ENCODE peak calls at places on chromosomes 6 and 20, in ten cellular contexts. One of them, this sample, is unnamed. For H3K4me1, the result is how much of the 10 kb centered on the place peaks cover.

GRCh38 chr6:39276379-39276995 is 37.7 kb downstream of the KCNK17 start:
- DNase-seq in small intestine: peak
- DNase-seq in cardiac muscle cell: no peak
- DNase-seq in CD4-positive, CD25-positive, alpha-beta regulatory T cell: no peak
- DNase-seq in CD8-positive, alpha-beta T cell: no peak
- DNase-seq in lower lobe of right lung: no peak
- DNase-seq in neural progenitor cell: no peak
- DNase-seq in aorta: no peak
- DNase-seq in A549: no peak
- DNase-seq in endodermal cell: no peak
- DNase-seq in this sample: no peak

GRCh38 chr20:45487231-45487635 is 17.7 kb downstream of the WFDC2 start:
- DNase-seq in CD4-positive, CD25-positive, alpha-beta regulatory T cell: no peak
- DNase-seq in endodermal cell: peak
- DNase-seq in A549: no peak
- DNase-seq in cardiac muscle cell: peak
- DNase-seq in small intestine: no peak
- DNase-seq in lower lobe of right lung: no peak
- DNase-seq in aorta: no peak
- DNase-seq in neural progenitor cell: peak
- DNase-seq in CD8-positive, alpha-beta T cell: no peak
- DNase-seq in this sample: no peak

GRCh38 chr6:137043710-137044365 is 927 bp downstream of the IL20RA start:
- DNase-seq in lower lobe of right lung: no peak
- DNase-seq in CD8-positive, alpha-beta T cell: no peak
- DNase-seq in neural progenitor cell: peak
- DNase-seq in endodermal cell: no peak
- DNase-seq in cardiac muscle cell: peak
- DNase-seq in CD4-positive, CD25-positive, alpha-beta regulatory T cell: no peak
- DNase-seq in A549: peak
- DNase-seq in aorta: peak
- DNase-seq in small intestine: peak
- DNase-seq in this sample: peak

GRCh38 chr6:99991955-99992354 is 2.1 kb downstream of the MCHR2 start:
- DNase-seq in neural progenitor cell: no peak
- DNase-seq in small intestine: no peak
- DNase-seq in cardiac muscle cell: no peak
- DNase-seq in CD8-positive, alpha-beta T cell: no peak
- DNase-seq in A549: no peak
- DNase-seq in endodermal cell: no peak
- DNase-seq in aorta: no peak
- DNase-seq in lower lobe of right lung: no peak
- DNase-seq in CD4-positive, CD25-positive, alpha-beta regulatory T cell: no peak
- DNase-seq in this sample: no peak

GRCh38 chr6:139376604-139377218 is 2.3 kb upstream of the CITED2 start:
- DNase-seq in lower lobe of right lung: no peak
- DNase-seq in endodermal cell: no peak
- DNase-seq in small intestine: peak
- DNase-seq in cardiac muscle cell: peak
- DNase-seq in A549: peak
- DNase-seq in CD4-positive, CD25-positive, alpha-beta regulatory T cell: no peak
- DNase-seq in neural progenitor cell: peak
- DNase-seq in CD8-positive, alpha-beta T cell: no peak
- DNase-seq in aorta: no peak
- DNase-seq in this sample: peak

GRCh38 chr6:52407467-52407866 is 12.7 kb upstream of the EFHC1 start:
- DNase-seq in CD8-positive, alpha-beta T cell: no peak
- DNase-seq in endodermal cell: no peak
- DNase-seq in A549: peak
- DNase-seq in lower lobe of right lung: no peak
- DNase-seq in small intestine: peak
- DNase-seq in neural progenitor cell: peak
- DNase-seq in CD4-positive, CD25-positive, alpha-beta regulatory T cell: peak
- DNase-seq in aorta: no peak
- DNase-seq in cardiac muscle cell: peak
- DNase-seq in this sample: peak

GRCh38 chr6:52503344-52503747 is 73.5 kb downstream of the TRAM2 start:
- DNase-seq in small intestine: no peak
- DNase-seq in CD8-positive, alpha-beta T cell: no peak
- DNase-seq in cardiac muscle cell: peak
- DNase-seq in neural progenitor cell: peak
- DNase-seq in A549: peak
- DNase-seq in aorta: no peak
- DNase-seq in lower lobe of right lung: no peak
- DNase-seq in CD4-positive, CD25-positive, alpha-beta regulatory T cell: no peak
- DNase-seq in endodermal cell: peak
- DNase-seq in this sample: no peak

GRCh38 chr20:43265449-43265848 is 75.7 kb upstream of the PTPRT start:
- DNase-seq in neural progenitor cell: no peak
- DNase-seq in A549: no peak
- DNase-seq in small intestine: no peak
- DNase-seq in cardiac muscle cell: no peak
- DNase-seq in CD8-positive, alpha-beta T cell: no peak
- DNase-seq in lower lobe of right lung: no peak
- DNase-seq in endodermal cell: no peak
- DNase-seq in aorta: no peak
- DNase-seq in CD4-positive, CD25-positive, alpha-beta regulatory T cell: no peak
- DNase-seq in this sample: no peak

GRCh38 chr6:134903448-134903847 is 46.5 kb downstream of the ALDH8A1 start:
- DNase-seq in neural progenitor cell: no peak
- DNase-seq in CD8-positive, alpha-beta T cell: no peak
- DNase-seq in small intestine: no peak
- DNase-seq in aorta: no peak
- DNase-seq in lower lobe of right lung: no peak
- DNase-seq in cardiac muscle cell: no peak
- DNase-seq in CD4-positive, CD25-positive, alpha-beta regulatory T cell: no peak
- DNase-seq in A549: no peak
- DNase-seq in endodermal cell: no peak
- DNase-seq in this sample: no peak

GRCh38 chr6:154638369-154638768 is 94.8 kb upstream of the SCAF8 start:
- DNase-seq in small intestine: no peak
- DNase-seq in CD4-positive, CD25-positive, alpha-beta regulatory T cell: no peak
- DNase-seq in cardiac muscle cell: no peak
- DNase-seq in neural progenitor cell: no peak
- DNase-seq in A549: no peak
- DNase-seq in lower lobe of right lung: no peak
- DNase-seq in CD8-positive, alpha-beta T cell: no peak
- DNase-seq in aorta: no peak
- DNase-seq in endodermal cell: no peak
- DNase-seq in this sample: no peak

GRCh38 chr20:10861086-10861485 is 187.3 kb upstream of the JAG1 start:
- DNase-seq in endodermal cell: no peak
- DNase-seq in neural progenitor cell: no peak
- DNase-seq in CD8-positive, alpha-beta T cell: no peak
- DNase-seq in A549: peak
- DNase-seq in small intestine: no peak
- DNase-seq in lower lobe of right lung: no peak
- DNase-seq in cardiac muscle cell: no peak
- DNase-seq in aorta: no peak
- DNase-seq in CD4-positive, CD25-positive, alpha-beta regulatory T cell: no peak
- DNase-seq in this sample: no peak

GRCh38 chr6:141321486-141322347 is 811.0 kb upstream of the GJE1 start:
- DNase-seq in CD8-positive, alpha-beta T cell: no peak
- DNase-seq in small intestine: no peak
- DNase-seq in A549: no peak
- DNase-seq in lower lobe of right lung: no peak
- DNase-seq in aorta: no peak
- DNase-seq in cardiac muscle cell: peak
- DNase-seq in neural progenitor cell: peak
- DNase-seq in CD4-positive, CD25-positive, alpha-beta regulatory T cell: no peak
- DNase-seq in endodermal cell: no peak
- DNase-seq in this sample: no peak

GRCh38 chr6:145031001-145031400 is 704.3 kb downstream of the EPM2A start:
- DNase-seq in small intestine: no peak
- DNase-seq in lower lobe of right lung: no peak
- DNase-seq in endodermal cell: no peak
- DNase-seq in aorta: no peak
- DNase-seq in neural progenitor cell: no peak
- DNase-seq in CD8-positive, alpha-beta T cell: no peak
- DNase-seq in cardiac muscle cell: no peak
- DNase-seq in A549: no peak
- DNase-seq in CD4-positive, CD25-positive, alpha-beta regulatory T cell: no peak
- DNase-seq in this sample: no peak

GRCh38 chr6:43993881-43994523 is 133.2 kb downstream of the MRPL14 start:
- DNase-seq in lower lobe of right lung: no peak
- DNase-seq in CD4-positive, CD25-positive, alpha-beta regulatory T cell: no peak
- DNase-seq in A549: no peak
- DNase-seq in small intestine: no peak
- DNase-seq in neural progenitor cell: no peak
- DNase-seq in endodermal cell: peak
- DNase-seq in cardiac muscle cell: no peak
- DNase-seq in CD8-positive, alpha-beta T cell: no peak
- DNase-seq in aorta: peak
- DNase-seq in this sample: no peak

DNA sequence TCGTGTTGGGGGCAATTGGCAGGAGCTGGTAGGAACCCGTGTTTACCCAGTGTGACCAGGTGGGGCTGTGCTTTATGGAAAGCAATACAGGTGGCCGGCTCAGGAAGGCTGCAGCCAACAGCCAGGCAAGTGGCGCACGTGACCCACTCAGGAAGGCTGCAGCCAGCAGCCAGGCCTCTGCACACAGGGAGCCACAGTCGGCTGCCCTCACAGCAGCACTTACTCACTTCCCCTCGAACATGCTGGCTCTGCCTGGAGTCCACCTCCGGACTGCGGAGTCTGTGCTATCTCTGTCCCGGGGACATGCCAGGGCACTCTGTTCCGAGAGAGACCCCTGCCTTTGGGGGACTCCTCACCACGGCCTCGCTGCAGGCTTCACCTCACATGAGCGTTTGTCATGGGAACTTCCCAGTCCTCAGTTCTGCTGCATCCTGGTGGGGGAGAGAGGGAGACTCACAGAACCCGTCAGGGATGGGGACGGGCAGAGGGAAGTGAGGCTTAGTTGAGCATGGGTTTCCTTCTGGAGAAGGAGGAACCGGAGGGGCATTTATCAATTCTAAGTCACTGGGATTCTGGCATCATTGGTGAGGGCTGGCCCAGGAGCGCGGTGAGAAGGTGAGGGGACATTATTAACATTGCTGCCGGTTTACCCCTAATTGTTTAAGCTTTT is 76.8 kb downstream of the TTLL2 start:
- DNase-seq in small intestine: peak
- DNase-seq in CD4-positive, CD25-positive, alpha-beta regulatory T cell: no peak
- DNase-seq in A549: no peak
- DNase-seq in aorta: no peak
- DNase-seq in CD8-positive, alpha-beta T cell: no peak
- DNase-seq in cardiac muscle cell: no peak
- DNase-seq in neural progenitor cell: no peak
- DNase-seq in endodermal cell: peak
- DNase-seq in lower lobe of right lung: peak
- DNase-seq in this sample: no peak
- H3K4me1 ChIP-seq in small intestine: under half
- H3K4me1 ChIP-seq in CD4-positive, CD25-positive, alpha-beta regulatory T cell: under half
- H3K4me1 ChIP-seq in A549: under half
- H3K4me1 ChIP-seq in aorta: under half
- H3K4me1 ChIP-seq in CD8-positive, alpha-beta T cell: under half
- H3K4me1 ChIP-seq in cardiac muscle cell: under half
- H3K4me1 ChIP-seq in neural progenitor cell: under half
- H3K4me1 ChIP-seq in endodermal cell: under half
- H3K4me1 ChIP-seq in lower lobe of right lung: under half
- H3K4me1 ChIP-seq in this sample: under half

GRCh38 chr6:1378224-1379025 is 11.0 kb upstream of the FOXF2 start:
- DNase-seq in cardiac muscle cell: no peak
- DNase-seq in neural progenitor cell: peak
- DNase-seq in A549: no peak
- DNase-seq in endodermal cell: peak
- DNase-seq in CD4-positive, CD25-positive, alpha-beta regulatory T cell: no peak
- DNase-seq in aorta: no peak
- DNase-seq in CD8-positive, alpha-beta T cell: no peak
- DNase-seq in lower lobe of right lung: no peak
- DNase-seq in small intestine: no peak
- DNase-seq in this sample: no peak

GRCh38 chr6:1381397-1382330 is 7.7 kb upstream of the FOXF2 start:
- DNase-seq in A549: no peak
- DNase-seq in CD8-positive, alpha-beta T cell: peak
- DNase-seq in neural progenitor cell: peak
- DNase-seq in endodermal cell: peak
- DNase-seq in small intestine: peak
- DNase-seq in lower lobe of right lung: no peak
- DNase-seq in CD4-positive, CD25-positive, alpha-beta regulatory T cell: peak
- DNase-seq in aorta: peak
- DNase-seq in cardiac muscle cell: peak
- DNase-seq in this sample: no peak

GRCh38 chr6:1380625-1381396 is 8.6 kb upstream of the FOXF2 start:
- DNase-seq in small intestine: no peak
- DNase-seq in neural progenitor cell: peak
- DNase-seq in aorta: no peak
- DNase-seq in CD4-positive, CD25-positive, alpha-beta regulatory T cell: no peak
- DNase-seq in CD8-positive, alpha-beta T cell: no peak
- DNase-seq in lower lobe of right lung: no peak
- DNase-seq in cardiac muscle cell: no peak
- DNase-seq in A549: no peak
- DNase-seq in endodermal cell: no peak
- DNase-seq in this sample: no peak

GRCh38 chr6:1379026-1379809 is 10.2 kb upstream of the FOXF2 start:
- DNase-seq in A549: no peak
- DNase-seq in aorta: no peak
- DNase-seq in CD4-positive, CD25-positive, alpha-beta regulatory T cell: no peak
- DNase-seq in neural progenitor cell: peak
- DNase-seq in lower lobe of right lung: no peak
- DNase-seq in cardiac muscle cell: no peak
- DNase-seq in CD8-positive, alpha-beta T cell: no peak
- DNase-seq in small intestine: no peak
- DNase-seq in endodermal cell: no peak
- DNase-seq in this sample: no peak

GRCh38 chr6:1379810-1380198 is 9.6 kb upstream of the FOXF2 start:
- DNase-seq in small intestine: no peak
- DNase-seq in aorta: no peak
- DNase-seq in A549: no peak
- DNase-seq in endodermal cell: no peak
- DNase-seq in CD8-positive, alpha-beta T cell: no peak
- DNase-seq in cardiac muscle cell: no peak
- DNase-seq in CD4-positive, CD25-positive, alpha-beta regulatory T cell: no peak
- DNase-seq in neural progenitor cell: no peak
- DNase-seq in lower lobe of right lung: no peak
- DNase-seq in this sample: no peak
- H3K4me1 ChIP-seq in small intestine: under half
- H3K4me1 ChIP-seq in aorta: under half
- H3K4me1 ChIP-seq in A549: under half
- H3K4me1 ChIP-seq in endodermal cell: under half
- H3K4me1 ChIP-seq in CD8-positive, alpha-beta T cell: under half
- H3K4me1 ChIP-seq in cardiac muscle cell: under half
- H3K4me1 ChIP-seq in CD4-positive, CD25-positive, alpha-beta regulatory T cell: under half
- H3K4me1 ChIP-seq in neural progenitor cell: under half
- H3K4me1 ChIP-seq in lower lobe of right lung: half or more
- H3K4me1 ChIP-seq in this sample: under half

GRCh38 chr6:29626948-29627761 is 5.8 kb downstream of the GABBR1 start:
- DNase-seq in CD8-positive, alpha-beta T cell: no peak
- DNase-seq in endodermal cell: peak
- DNase-seq in aorta: no peak
- DNase-seq in neural progenitor cell: peak
- DNase-seq in lower lobe of right lung: no peak
- DNase-seq in small intestine: no peak
- DNase-seq in cardiac muscle cell: peak
- DNase-seq in CD4-positive, CD25-positive, alpha-beta regulatory T cell: no peak
- DNase-seq in A549: no peak
- DNase-seq in this sample: no peak
- H3K4me1 ChIP-seq in CD8-positive, alpha-beta T cell: under half
- H3K4me1 ChIP-seq in endodermal cell: under half
- H3K4me1 ChIP-seq in aorta: under half
- H3K4me1 ChIP-seq in neural progenitor cell: half or more
- H3K4me1 ChIP-seq in lower lobe of right lung: under half
- H3K4me1 ChIP-seq in small intestine: under half
- H3K4me1 ChIP-seq in cardiac muscle cell: under half
- H3K4me1 ChIP-seq in CD4-positive, CD25-positive, alpha-beta regulatory T cell: under half
- H3K4me1 ChIP-seq in A549: under half
- H3K4me1 ChIP-seq in this sample: under half

GRCh38 chr6:36324191-36324590 is 12.5 kb downstream of the BNIP5 start:
- DNase-seq in neural progenitor cell: no peak
- DNase-seq in A549: no peak
- DNase-seq in lower lobe of right lung: no peak
- DNase-seq in endodermal cell: peak
- DNase-seq in CD4-positive, CD25-positive, alpha-beta regulatory T cell: no peak
- DNase-seq in small intestine: no peak
- DNase-seq in cardiac muscle cell: no peak
- DNase-seq in CD8-positive, alpha-beta T cell: no peak
- DNase-seq in aorta: no peak
- DNase-seq in this sample: no peak
- H3K4me1 ChIP-seq in neural progenitor cell: under half
- H3K4me1 ChIP-seq in A549: under half
- H3K4me1 ChIP-seq in lower lobe of right lung: under half
- H3K4me1 ChIP-seq in endodermal cell: under half
- H3K4me1 ChIP-seq in CD4-positive, CD25-positive, alpha-beta regulatory T cell: under half
- H3K4me1 ChIP-seq in small intestine: under half
- H3K4me1 ChIP-seq in cardiac muscle cell: under half
- H3K4me1 ChIP-seq in CD8-positive, alpha-beta T cell: under half
- H3K4me1 ChIP-seq in aorta: under half
- H3K4me1 ChIP-seq in this sample: under half